ENCODE peak calls at places on chromosome 20, in six cellular contexts. Z is aorta, M is mesenchymal stem cell, D is psoas muscle, P is breast epithelium, W is lung. Y is an unnamed sample.

GRCh38 chr20:37564388-37565133 is 36.9 kb upstream of the BLCAP start:
- DNase-seq in Z (peak; percentile 88), M (peak; percentile 22), D (peak; percentile 66), P (no peak), W (no peak), Y (peak; percentile 71)

GRCh38 chr20:5309971-5310370 is 6.8 kb downstream of the PROKR2 start:
- DNase-seq in Z (no peak), M (no peak), D (no peak), P (no peak), W (no peak), Y (no peak)

GRCh38 chr20:62555642-62556420 is 80.0 kb upstream of the GATA5 start:
- DNase-seq in Z (no peak), M (no peak), D (no peak), P (no peak), W (no peak), Y (no peak)

GRCh38 chr20:36203861-36204260 is 32.4 kb upstream of the AAR2 start:
- DNase-seq in Z (no peak), M (no peak), D (no peak), P (no peak), W (no peak), Y (no peak)

GRCh38 chr20:45402946-45403345 is 5.1 kb upstream of the DBNDD2 start:
- DNase-seq in Z (no peak), M (peak; percentile 83), D (no peak), P (no peak), W (no peak), Y (no peak)

GRCh38 chr20:47355489-47356219 is 845 bp downstream of the ZMYND8 start:
- DNase-seq in Z (no peak), M (peak; percentile 39), D (no peak), P (no peak), W (no peak), Y (no peak)

GRCh38 chr20:1934578-1935573 is 39.7 kb downstream of the SIRPA start:
- DNase-seq in Z (peak; percentile 93), M (peak; percentile 90), D (peak; percentile 91), P (no peak), W (peak; percentile 54), Y (peak; percentile 61)

GRCh38 chr20:50794181-50794845 is 548 bp upstream of the BCAS4 start:
- DNase-seq in Z (peak; percentile 64), M (no peak), D (peak; percentile 39), P (no peak), W (no peak), Y (no peak)

GRCh38 chr20:60050193-60050960 is 92.2 kb downstream of the CDH26 start:
- DNase-seq in Z (peak; percentile 28), M (no peak), D (no peak), P (no peak), W (no peak), Y (no peak)

GRCh38 chr20:19784511-19785172 is 26.6 kb downstream of the RIN2 start:
- DNase-seq in Z (no peak), M (peak; percentile 90), D (peak; percentile 67), P (peak; percentile 59), W (peak; percentile 60), Y (peak; percentile 37)

GRCh38 chr20:2865630-2866029 is 7.7 kb upstream of the PTPRA start:
- DNase-seq in Z (no peak), M (no peak), D (no peak), P (no peak), W (no peak), Y (no peak)

GRCh38 chr20:23413862-23414422 is 7.3 kb downstream of the NAPB start:
- DNase-seq in Z (no peak), M (no peak), D (no peak), P (no peak), W (no peak), Y (no peak)
- H3K4me1 ChIP-seq in Z (no peaks in the 10 kb centered on the region), M (peaks cover 2% of the 10 kb centered on the region), D (peaks cover 69% of the 10 kb centered on the region), P (no peaks in the 10 kb centered on the region), W (peaks cover under 1% of the 10 kb centered on the region), Y (peaks cover 11% of the 10 kb centered on the region)

GRCh38 chr20:57123139-57123903 is 143.1 kb downstream of the BMP7 start:
- DNase-seq in Z (no peak), M (no peak), D (no peak), P (no peak), W (no peak), Y (no peak)
- H3K4me1 ChIP-seq in Z (no peaks in the 10 kb centered on the region), M (no peaks in the 10 kb centered on the region), D (no peaks in the 10 kb centered on the region), P (no peaks in the 10 kb centered on the region), W (no peaks in the 10 kb centered on the region), Y (no peaks in the 10 kb centered on the region)

GRCh38 chr20:57244221-57244585 is 22.2 kb downstream of the BMP7 start:
- DNase-seq in Z (no peak), M (no peak), D (no peak), P (no peak), W (no peak), Y (no peak)
- H3K4me1 ChIP-seq in Z (no peaks in the 10 kb centered on the region), M (no peaks in the 10 kb centered on the region), D (no peaks in the 10 kb centered on the region), P (no peaks in the 10 kb centered on the region), W (no peaks in the 10 kb centered on the region), Y (no peaks in the 10 kb centered on the region)

GRCh38 chr20:41035207-41035606 is 6.6 kb downstream of the TOP1 start:
- DNase-seq in Z (no peak), M (no peak), D (no peak), P (no peak), W (no peak), Y (no peak)
- H3K4me1 ChIP-seq in Z (peaks cover 13% of the 10 kb centered on the region), M (peaks cover 7% of the 10 kb centered on the region), D (peaks cover 64% of the 10 kb centered on the region), P (peaks cover 18% of the 10 kb centered on the region), W (peaks cover 5% of the 10 kb centered on the region), Y (peaks cover 14% of the 10 kb centered on the region)

DNA sequence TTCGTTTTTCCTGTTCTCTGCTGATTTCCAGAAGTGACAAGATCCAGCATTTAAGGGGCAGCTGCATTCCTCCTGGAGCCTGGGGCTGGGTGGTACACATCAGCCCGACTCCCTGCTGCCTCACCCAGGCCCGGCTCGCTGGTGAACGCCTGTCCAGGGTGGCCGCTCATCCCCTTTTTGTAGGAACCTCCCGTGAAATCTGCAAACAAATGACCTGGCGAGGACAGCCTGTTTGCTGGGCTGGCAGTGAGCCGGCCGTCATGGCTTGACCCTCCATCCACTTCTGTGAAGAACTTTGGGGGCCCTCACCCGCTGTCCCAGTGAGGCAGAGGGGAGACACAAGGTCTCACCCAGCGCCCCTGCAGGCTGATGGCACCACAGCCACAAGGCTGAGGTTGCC is 39.0 kb downstream of the PYGB start:
- DNase-seq in Z (peak; percentile 22), M (no peak), D (no peak), P (peak; percentile 30), W (no peak), Y (peak; percentile 4)
- H3K4me1 ChIP-seq in Z (no peaks in the 10 kb centered on the region), M (peaks cover 16% of the 10 kb centered on the region), D (no peaks in the 10 kb centered on the region), P (no peaks in the 10 kb centered on the region), W (no peaks in the 10 kb centered on the region), Y (no peaks in the 10 kb centered on the region)